ENCODE peak calls at places on chromosome 6, in nine cellular contexts. S, M, R, B, F, U, K, I and N are unnamed samples.

GRCh38 chr6:34236423-34237315 is at the start of gene HMGA1:
- DNase-seq in S (peak), M (peak), R (peak), B (peak), F (peak), U (no peak), K (peak), I (peak), N (peak)

GRCh38 chr6:101770116-101770515 is 376.6 kb downstream of the GRIK2 start:
- DNase-seq in S (no peak), M (no peak), R (no peak), B (no peak), F (no peak), U (no peak), K (no peak), I (no peak), N (no peak)

GRCh38 chr6:53503060-53503459 is 41.8 kb downstream of the GCLC start:
- DNase-seq in S (no peak), M (no peak), R (no peak), B (no peak), F (no peak), U (no peak), K (no peak), I (no peak), N (no peak)

GRCh38 chr6:40634429-40634828 is 47.3 kb upstream of the LRFN2 start:
- DNase-seq in S (no peak), M (no peak), R (no peak), B (no peak), F (no peak), U (no peak), K (no peak), I (no peak), N (no peak)

GRCh38 chr6:170228581-170229310 is 62.1 kb downstream of the DLL1 start:
- DNase-seq in S (peak), M (no peak), R (no peak), B (no peak), F (no peak), U (no peak), K (no peak), I (no peak), N (no peak)

GRCh38 chr6:90484903-90485302 is 102.0 kb downstream of the MAP3K7 start:
- DNase-seq in S (no peak), M (no peak), R (no peak), B (no peak), F (no peak), U (no peak), K (no peak), I (no peak), N (no peak)

GRCh38 chr6:37522836-37523235 is 23.1 kb upstream of the CCDC167 start:
- DNase-seq in S (no peak), M (no peak), R (no peak), B (no peak), F (no peak), U (no peak), K (no peak), I (no peak), N (no peak)

GRCh38 chr6:144468709-144469108 is 183.6 kb downstream of the UTRN start:
- DNase-seq in S (peak), M (no peak), R (no peak), B (no peak), F (no peak), U (no peak), K (no peak), I (no peak), N (no peak)

GRCh38 chr6:112562348-112563220 is 215.5 kb downstream of the RFPL4B start:
- DNase-seq in S (no peak), M (peak), R (no peak), B (no peak), F (no peak), U (no peak), K (no peak), I (no peak), N (no peak)

GRCh38 chr6:144415835-144416237 is 130.7 kb downstream of the UTRN start:
- DNase-seq in S (no peak), M (no peak), R (no peak), B (no peak), F (peak), U (no peak), K (no peak), I (no peak), N (no peak)

GRCh38 chr6:90417385-90417784 is 120.7 kb upstream of the BACH2 start:
- DNase-seq in S (no peak), M (no peak), R (no peak), B (no peak), F (no peak), U (no peak), K (no peak), I (no peak), N (no peak)

GRCh38 chr6:153858529-153858928 is 180.5 kb upstream of the OPRM1 start:
- DNase-seq in S (no peak), M (no peak), R (no peak), B (no peak), F (no peak), U (no peak), K (no peak), I (no peak), N (no peak)

GRCh38 chr6:137744877-137745276 is 122.2 kb upstream of the TNFAIP3 start:
- DNase-seq in S (no peak), M (no peak), R (no peak), B (no peak), F (no peak), U (no peak), K (peak), I (no peak), N (no peak)

GRCh38 chr6:42279144-42279781 is 61.6 kb upstream of the MRPS10 start:
- DNase-seq in S (peak), M (peak), R (no peak), B (no peak), F (peak), U (no peak), K (no peak), I (no peak), N (peak)

GRCh38 chr6:70667256-70667710 is 400 bp upstream of the SMAP1 start:
- DNase-seq in S (no peak), M (no peak), R (no peak), B (no peak), F (no peak), U (no peak), K (no peak), I (no peak), N (no peak)

GRCh38 chr6:145199961-145200360 is 535.4 kb downstream of the EPM2A start:
- DNase-seq in S (no peak), M (no peak), R (no peak), B (no peak), F (peak), U (no peak), K (no peak), I (no peak), N (no peak)

GRCh38 chr6:43103253-43103876 is 27.3 kb downstream of the PTK7 start:
- DNase-seq in S (no peak), M (no peak), R (no peak), B (no peak), F (no peak), U (no peak), K (no peak), I (no peak), N (no peak)

GRCh38 chr6:44051516-44051915 is 75.7 kb downstream of the MRPL14 start:
- DNase-seq in S (peak), M (no peak), R (no peak), B (no peak), F (no peak), U (no peak), K (no peak), I (no peak), N (no peak)

GRCh38 chr6:1313364-1313754 is 1.5 kb downstream of the FOXQ1 start:
- DNase-seq in S (no peak), M (no peak), R (no peak), B (no peak), F (no peak), U (no peak), K (no peak), I (no peak), N (no peak)

GRCh38 chr6:119979862-119980261 is 630.3 kb upstream of the MAN1A1 start:
- DNase-seq in S (no peak), M (no peak), R (no peak), B (no peak), F (peak), U (no peak), K (no peak), I (no peak), N (no peak)
- TF ChIP-seq CTCF in S (no peak), M (no peak), R (no peak), B (no peak), F (no peak), U (no peak), K (peak), I (no peak), N (no peak)

GRCh38 chr6:133892444-133893323 is 3.8 kb downstream of the TCF21 start:
- DNase-seq in S (peak), M (peak), R (no peak), B (no peak), F (no peak), U (no peak), K (no peak), I (no peak), N (no peak)
- H3K4me3 ChIP-seq in S (peak), M (peak), R (no peak), B (peak), F (no peak), U (peak), K (no peak), I (peak), N (no peak)

DNA sequence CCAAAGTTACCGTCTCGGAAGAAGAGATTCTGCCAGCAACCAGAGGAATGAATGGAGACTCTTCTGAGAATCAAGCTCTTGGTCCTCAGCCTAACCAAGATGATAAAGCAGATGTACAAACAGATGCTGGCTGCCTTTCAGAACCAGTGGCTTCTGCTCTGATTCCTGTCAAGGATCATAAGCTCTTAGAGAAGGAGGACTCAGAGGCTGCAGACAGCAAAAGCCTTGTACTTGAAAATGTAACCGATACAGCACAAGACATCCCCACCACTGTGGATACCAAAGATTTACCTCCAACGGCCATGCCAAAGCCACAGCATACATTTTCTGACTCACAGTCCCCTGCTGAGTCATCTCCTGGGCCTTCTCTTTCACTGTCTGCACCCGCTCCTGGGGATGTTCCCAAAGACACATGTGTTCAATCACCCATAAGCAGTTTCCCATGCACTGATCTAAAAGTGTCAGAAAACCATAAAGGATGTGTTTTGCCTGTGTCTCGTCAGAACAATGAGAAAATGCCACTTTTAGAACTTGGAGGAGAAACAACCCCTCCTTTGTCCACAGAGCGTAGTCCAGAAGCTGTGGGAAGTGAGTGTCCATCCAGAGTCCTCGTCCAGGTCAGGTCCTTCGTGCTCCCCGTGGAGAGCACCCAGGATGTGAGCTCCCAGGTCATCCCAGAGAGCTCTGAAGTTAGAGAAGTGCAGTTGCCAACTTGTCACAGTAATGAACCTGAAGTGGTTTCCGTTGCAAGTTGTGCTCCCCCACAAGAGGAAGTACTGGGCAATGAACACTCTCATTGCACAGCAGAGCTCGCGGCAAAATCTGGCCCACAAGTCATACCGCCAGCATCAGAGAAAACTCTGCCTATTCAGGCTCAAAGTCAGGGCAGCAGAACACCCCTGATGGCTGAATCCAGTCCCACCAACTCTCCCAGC is 109.6 kb downstream of the RTN4IP1 start:
- DNase-seq in S (no peak), M (no peak), R (no peak), B (peak), F (peak), U (no peak), K (peak), I (no peak), N (no peak)
- TF ChIP-seq POLR2A in S (no peak), M (no peak), R (no peak), B (no peak), F (no peak), U (no peak), K (peak), I (no peak), N (no peak)

DNA sequence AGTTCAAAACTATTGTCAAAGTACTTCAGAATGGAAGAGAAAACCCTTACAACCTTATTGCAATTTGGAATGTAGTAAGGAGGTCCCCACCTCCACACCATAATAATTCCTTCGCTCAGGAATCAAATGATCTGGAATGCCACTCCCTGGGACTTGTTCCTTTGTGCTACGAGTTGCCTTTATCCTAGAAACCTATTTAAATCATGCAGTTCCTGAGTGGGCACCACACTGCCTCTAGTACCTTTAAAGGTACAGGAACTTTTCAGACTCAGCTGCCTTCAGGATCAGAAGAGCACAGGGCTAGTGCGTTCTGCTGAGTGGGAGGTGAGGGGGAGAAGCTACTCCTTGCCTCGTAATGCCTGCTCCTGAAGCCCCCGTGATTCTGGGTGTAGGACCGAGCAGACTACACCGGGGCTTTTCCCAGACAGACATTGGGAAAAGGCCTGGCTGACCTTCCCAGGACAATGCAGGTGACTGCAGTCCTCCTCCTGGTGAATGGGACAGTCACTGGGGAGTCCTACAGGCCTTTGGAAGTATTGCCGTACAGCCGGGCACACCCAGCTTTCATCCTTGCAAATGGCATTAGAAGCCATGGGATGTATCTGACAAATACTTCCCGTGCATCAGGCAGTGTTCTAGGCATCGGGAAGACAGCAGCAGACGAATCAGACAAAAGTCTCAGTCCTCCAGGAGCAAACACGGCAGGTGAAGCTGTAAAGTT is 11.8 kb upstream of the TUBB2B start:
- DNase-seq in S (no peak), M (no peak), R (no peak), B (no peak), F (peak), U (no peak), K (no peak), I (no peak), N (no peak)
- TF ChIP-seq CTCF in S (no peak), M (no peak), R (no peak), B (no peak), F (no peak), U (peak), K (no peak), I (no peak), N (no peak)

GRCh38 chr6:9647599-9647998 is 767.3 kb downstream of the TFAP2A start:
- DNase-seq in S (no peak), M (no peak), R (no peak), B (no peak), F (no peak), U (no peak), K (no peak), I (no peak), N (no peak)

GRCh38 chr6:9646346-9647042 is 768.4 kb downstream of the TFAP2A start:
- DNase-seq in S (no peak), M (no peak), R (peak), B (no peak), F (no peak), U (no peak), K (no peak), I (no peak), N (no peak)

GRCh38 chr6:9647043-9647520 is 767.8 kb downstream of the TFAP2A start:
- DNase-seq in S (no peak), M (no peak), R (no peak), B (no peak), F (no peak), U (no peak), K (no peak), I (no peak), N (no peak)
- H3K4me3 ChIP-seq in S (no peak), M (no peak), R (no peak), B (no peak), F (no peak), U (no peak), K (no peak), I (no peak), N (no peak)